ENCODE peak calls at places on chromosomes 5 and 9, in four cellular contexts. Y is uterus, V is mammary epithelial cell, R is Karpas-422. T is an unnamed sample.
A peak's percentile ranks its signal among the peaks of the same experiment; 100 is the strongest.

GRCh38 chr5:161001604-161002003 is 149.6 kb upstream of the ATP10B start:
- DNase-seq in Y (no peak), V (no peak), R (no peak), T (no peak)

GRCh38 chr5:1767524-1768282 is 31.9 kb downstream of the MRPL36 start:
- DNase-seq in Y (no peak), V (no peak), R (no peak), T (no peak)

GRCh38 chr5:17228833-17229291 is 11.4 kb downstream of the BASP1 start:
- DNase-seq in Y (no peak), V (peak; percentile 86), R (no peak), T (no peak)

GRCh38 chr9:135883410-135884089 is 23.8 kb downstream of the CAMSAP1 start:
- DNase-seq in Y (no peak), V (no peak), R (peak; percentile 81), T (no peak)

GRCh38 chr9:130233587-130233945 is 32.0 kb upstream of the HMCN2 start:
- DNase-seq in Y (no peak), V (no peak), R (no peak), T (no peak)

GRCh38 chr5:146137967-146138403 is 32.6 kb upstream of the PLAC8L1 start:
- DNase-seq in Y (no peak), V (peak; percentile 9), R (no peak), T (no peak)

GRCh38 chr5:8057764-8058163 is 188.8 kb downstream of the MTRR start:
- DNase-seq in Y (no peak), V (no peak), R (no peak), T (peak; percentile 59)

GRCh38 chr5:11719888-11720481 is 184.3 kb downstream of the CTNND2 start:
- DNase-seq in Y (no peak), V (peak; percentile 2), R (peak; percentile 69), T (peak; percentile 83)

GRCh38 chr5:131481569-131481968 is 153.5 kb downstream of the RAPGEF6 start:
- DNase-seq in Y (no peak), V (no peak), R (no peak), T (no peak)

GRCh38 chr5:92874790-92875189 is 706.2 kb downstream of the NR2F1-AS1 start:
- DNase-seq in Y (no peak), V (no peak), R (peak; percentile 41), T (no peak)

GRCh38 chr9:129109952-129110739 is 447 bp downstream of the CRAT start:
- DNase-seq in Y (peak; percentile 44), V (no peak), R (no peak), T (no peak)

GRCh38 chr5:176144508-176144907 is 93.7 kb upstream of the SIMC1 start:
- DNase-seq in Y (no peak), V (no peak), R (no peak), T (no peak)

GRCh38 chr9:81999806-82000205 is 11.2 kb downstream of the SPATA31D1 start:
- DNase-seq in Y (no peak), V (no peak), R (no peak), T (no peak)

GRCh38 chr9:83677596-83677995 is 30.2 kb downstream of the UBQLN1 start:
- DNase-seq in Y (no peak), V (no peak), R (no peak), T (no peak)

GRCh38 chr5:50699737-50700136 is 33.3 kb downstream of the PARP8 start:
- DNase-seq in Y (no peak), V (peak; percentile 43), R (no peak), T (no peak)

GRCh38 chr5:177402271-177403043 is 2.0 kb upstream of the PFN3 start:
- DNase-seq in Y (peak; percentile 45), V (peak; percentile 66), R (no peak), T (peak; percentile 72)

GRCh38 chr9:81819859-81820546 is 108.2 kb upstream of the SPATA31D4 start:
- DNase-seq in Y (no peak), V (no peak), R (no peak), T (peak; percentile 23)

GRCh38 chr5:149654893-149655505 is 73.7 kb downstream of the ARHGEF37 start:
- DNase-seq in Y (no peak), V (no peak), R (no peak), T (no peak)

GRCh38 chr5:312845-313244 is 8.7 kb upstream of the AHRR start:
- DNase-seq in Y (peak; percentile 34), V (no peak), R (no peak), T (peak; percentile 57)

DNA sequence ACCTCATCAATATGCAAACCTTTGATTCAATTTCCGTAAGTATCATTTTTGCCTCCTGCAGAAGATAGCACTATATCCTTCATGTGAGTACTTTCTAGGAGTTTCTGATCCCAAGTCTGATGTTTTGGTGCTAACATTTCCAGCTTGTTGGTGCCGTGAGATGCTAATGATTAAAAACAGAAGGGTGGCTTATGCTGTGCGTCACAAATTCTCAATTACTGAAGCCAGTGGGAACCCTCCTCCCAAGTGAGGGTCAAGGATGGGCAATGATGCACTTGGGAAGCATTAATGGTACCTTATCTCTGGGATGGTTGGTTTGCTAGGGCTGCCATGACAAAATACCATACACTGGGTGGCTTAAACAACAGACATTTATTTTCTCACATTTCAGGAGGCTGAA is 123.0 kb downstream of the FOXD1 start:
- DNase-seq in Y (no peak), V (no peak), R (no peak), T (no peak)
- H3K27me3 ChIP-seq in Y (no peaks in the 10 kb centered on the region), V (no peaks in the 10 kb centered on the region), R (no peaks in the 10 kb centered on the region), T (no peaks in the 10 kb centered on the region)

GRCh38 chr9:132220069-132220468 is 58.2 kb downstream of the NTNG2 start:
- DNase-seq in Y (no peak), V (no peak), R (no peak), T (no peak)
- H3K27me3 ChIP-seq in Y (no peaks in the 10 kb centered on the region), V (no peaks in the 10 kb centered on the region), R (no peaks in the 10 kb centered on the region), T (no peaks in the 10 kb centered on the region)

DNA sequence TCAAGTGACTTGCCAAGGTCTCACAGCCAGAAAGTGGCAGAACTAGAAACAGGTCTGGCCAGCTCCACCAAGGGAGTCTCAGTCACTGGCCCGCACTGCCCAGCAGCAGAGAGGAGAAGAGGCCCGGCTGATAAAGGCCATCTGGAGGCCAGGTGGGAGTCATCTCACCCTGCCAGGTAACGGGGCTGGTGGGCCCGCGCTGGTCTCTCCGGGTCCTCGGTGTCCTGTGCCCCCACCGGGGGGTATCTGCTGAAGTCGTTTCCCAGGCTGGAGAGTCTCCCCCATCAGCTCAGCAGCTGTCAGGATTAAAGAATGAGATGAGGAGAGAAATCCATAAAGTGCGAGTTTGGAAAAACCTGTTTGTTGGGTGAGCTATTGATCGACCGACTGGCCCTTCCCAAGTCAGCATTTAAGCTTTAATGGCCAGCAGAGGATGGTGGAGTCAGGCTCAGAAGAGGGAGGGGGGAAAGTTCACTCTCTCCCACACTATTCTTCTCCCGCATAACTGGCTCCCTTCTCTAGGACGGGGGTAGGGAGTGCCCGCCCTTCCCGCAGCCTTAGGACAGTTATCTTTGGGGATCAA is 30.3 kb downstream of the LMX1B start:
- DNase-seq in Y (no peak), V (no peak), R (no peak), T (no peak)
- H3K27me3 ChIP-seq in Y (peaks cover 14% of the 10 kb centered on the region), V (no peaks in the 10 kb centered on the region), R (no peaks in the 10 kb centered on the region), T (no peaks in the 10 kb centered on the region)

DNA sequence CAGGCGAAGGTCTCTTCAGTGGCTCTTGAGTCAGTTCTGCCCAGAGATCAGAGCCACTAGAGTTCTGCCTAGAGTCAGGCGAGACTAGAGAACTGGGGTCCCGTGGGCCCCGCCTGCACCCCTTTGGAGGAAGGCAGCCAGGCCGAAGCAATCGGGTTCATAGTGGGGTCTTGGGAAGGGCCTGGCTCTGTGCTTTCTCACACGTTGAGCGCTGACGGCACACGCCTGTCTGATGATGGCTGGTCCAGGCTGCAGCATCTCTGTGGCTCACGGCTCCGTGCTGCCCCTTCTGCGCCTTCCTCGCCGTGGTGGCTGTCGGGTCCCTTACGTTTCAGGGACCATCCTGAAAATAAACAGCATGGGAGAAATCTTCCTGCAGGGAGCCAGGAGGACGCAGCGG is 78.3 kb upstream of the RNU6ATAC start:
- DNase-seq in Y (no peak), V (no peak), R (no peak), T (no peak)
- H3K27me3 ChIP-seq in Y (no peaks in the 10 kb centered on the region), V (peaks cover 4% of the 10 kb centered on the region), R (no peaks in the 10 kb centered on the region), T (no peaks in the 10 kb centered on the region)

GRCh38 chr9:111743275-111743674 is 51.5 kb downstream of the SHOC1 start:
- DNase-seq in Y (no peak), V (peak; percentile 93), R (no peak), T (no peak)
- H3K27me3 ChIP-seq in Y (no peaks in the 10 kb centered on the region), V (no peaks in the 10 kb centered on the region), R (no peaks in the 10 kb centered on the region), T (no peaks in the 10 kb centered on the region)

DNA sequence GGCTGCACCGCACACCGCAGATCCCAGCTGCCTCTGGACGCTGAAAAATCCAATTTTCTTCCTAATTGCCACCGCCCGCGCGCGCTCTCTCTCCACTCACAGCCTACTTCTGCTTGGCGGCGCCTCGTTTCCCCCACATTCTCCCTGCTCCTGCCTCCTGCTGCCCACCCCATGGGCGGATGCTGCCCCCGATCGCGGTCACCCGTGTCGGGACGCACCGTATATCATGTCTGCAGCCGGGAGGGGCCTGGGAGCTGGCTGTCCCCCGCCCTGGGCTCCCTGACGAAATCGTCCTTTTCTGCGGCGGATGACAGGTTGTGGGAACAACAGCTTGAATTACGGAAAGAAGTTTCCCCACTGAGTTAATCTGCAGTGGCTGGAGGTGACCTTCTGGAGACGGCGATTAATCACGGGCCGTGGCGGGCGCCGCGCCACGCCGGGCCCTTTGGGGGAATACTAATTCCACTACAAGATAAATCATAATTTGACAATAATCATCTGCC is 36.3 kb upstream of the PSD2 start:
- DNase-seq in Y (no peak), V (no peak), R (no peak), T (no peak)
- H3K27me3 ChIP-seq in Y (peaks cover 20% of the 10 kb centered on the region), V (no peaks in the 10 kb centered on the region), R (no peaks in the 10 kb centered on the region), T (no peaks in the 10 kb centered on the region)

DNA sequence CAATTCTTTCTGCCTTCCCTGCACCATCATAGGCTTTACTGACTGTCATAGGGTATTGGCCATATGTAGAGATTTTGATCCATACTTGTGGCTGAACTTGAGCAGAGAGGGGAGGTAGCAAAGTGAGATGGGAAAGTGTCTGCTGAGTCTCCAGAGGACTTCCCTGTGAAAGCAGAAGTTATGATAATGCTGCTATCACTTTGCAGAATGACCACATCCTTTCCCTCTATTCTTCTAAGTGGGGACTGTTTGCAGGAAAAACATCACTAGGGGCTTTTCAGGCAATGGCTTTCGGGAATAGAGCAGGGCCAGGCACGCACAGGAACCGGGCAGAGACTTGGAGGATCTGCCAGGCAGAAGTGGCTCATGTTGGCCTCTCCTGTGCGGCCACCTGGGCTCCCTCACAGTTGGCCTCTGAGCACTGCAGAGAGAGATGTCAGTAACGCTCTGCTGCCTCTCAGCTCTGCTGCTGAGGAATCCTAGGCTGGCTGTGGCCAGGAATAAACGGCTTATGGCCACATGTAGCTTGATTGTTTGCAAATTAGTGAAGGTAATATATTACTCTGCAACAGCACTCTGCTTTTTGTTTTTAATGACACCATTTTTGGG is 214.7 kb downstream of the MAST4 start:
- DNase-seq in Y (no peak), V (no peak), R (peak; percentile 78), T (no peak)
- H3K27me3 ChIP-seq in Y (no peaks in the 10 kb centered on the region), V (no peaks in the 10 kb centered on the region), R (no peaks in the 10 kb centered on the region), T (no peaks in the 10 kb centered on the region)

DNA sequence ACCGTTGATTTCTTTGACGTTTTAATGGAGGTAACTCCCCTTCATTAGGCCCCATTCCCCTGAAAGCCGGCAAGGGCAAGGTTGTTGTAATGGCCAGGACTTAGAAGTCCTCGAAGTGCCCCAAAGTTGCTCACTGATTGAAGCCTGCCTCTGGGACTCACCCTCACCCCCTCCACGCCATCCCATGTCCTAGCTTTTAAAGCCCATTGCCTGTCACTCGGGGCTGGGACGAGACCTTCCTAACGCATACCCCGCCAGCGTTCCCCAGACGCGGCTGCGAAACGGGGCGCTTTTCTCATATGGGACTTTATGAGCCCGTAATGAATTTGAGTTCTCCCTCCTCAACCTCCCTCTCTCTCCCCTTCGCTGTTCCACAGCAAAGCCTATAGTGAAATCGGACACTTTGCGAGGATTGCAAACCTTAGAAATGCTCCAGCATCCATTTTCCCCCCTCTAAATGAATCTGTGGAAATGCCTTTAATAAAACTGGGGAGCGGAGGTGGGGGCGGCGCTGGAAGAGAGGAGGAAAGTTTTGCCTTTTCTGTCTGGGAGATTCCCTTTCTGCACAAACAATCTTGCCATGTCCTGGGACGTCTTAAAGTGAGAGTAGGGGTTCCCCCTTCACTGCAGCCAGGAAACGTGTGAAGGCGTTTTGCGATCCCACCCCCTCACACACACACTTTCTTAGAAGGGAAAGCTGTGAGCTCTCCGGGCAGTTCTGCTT is 1.5 kb downstream of the PAPPA start:
- DNase-seq in Y (peak; percentile 51), V (no peak), R (no peak), T (peak; percentile 58)
- H3K27me3 ChIP-seq in Y (no peaks in the 10 kb centered on the region), V (peaks cover 9% of the 10 kb centered on the region), R (no peaks in the 10 kb centered on the region), T (no peaks in the 10 kb centered on the region)

T was measured in testis.